ENCODE peak calls at places on chromosome 17, in eight cellular contexts. V is body of pancreas, D is sigmoid colon, Y is tibial nerve, B is lower leg skin, E is esophagus squamous epithelium, Z is HepG2, P is heart left ventricle. I is an unnamed sample.

GRCh38 chr17:78980624-78980972 is 875 bp upstream of the LGALS3BP start:
- DNase-seq in D (no peak), Y (no peak), Z (no peak), B (no peak), P (no peak), E (no peak), V (no peak), I (no peak)

GRCh38 chr17:57935833-57936807 is 19.1 kb downstream of the CUEDC1 start:
- DNase-seq in D (peak), V (peak), Z (peak), E (no peak), B (no peak), P (no peak), Y (no peak), I (no peak)

GRCh38 chr17:31163091-31163781 is 68.5 kb downstream of the NF1 start:
- DNase-seq in Y (no peak), P (no peak), E (no peak), B (no peak), D (no peak), V (no peak), Z (no peak), I (no peak)

GRCh38 chr17:7836596-7837374 is 2.8 kb downstream of the KDM6B start:
- DNase-seq in B (peak), D (peak), V (peak), Y (peak), E (no peak), P (peak), Z (peak), I (no peak)

GRCh38 chr17:73546770-73547345 is 97.4 kb downstream of the SDK2 start:
- DNase-seq in Y (peak), B (no peak), D (no peak), V (no peak), E (peak), P (no peak), Z (peak), I (no peak)

GRCh38 chr17:55543709-55544108 is 32.5 kb upstream of the SMIM36 start:
- DNase-seq in P (no peak), Z (no peak), E (no peak), B (no peak), V (no peak), D (no peak), Y (no peak), I (no peak)

GRCh38 chr17:46949291-46950174 is 26.6 kb downstream of the GOSR2 start:
- DNase-seq in Y (no peak), E (no peak), B (no peak), Z (no peak), P (no peak), V (no peak), D (no peak), I (peak)

GRCh38 chr17:69906306-69906705 is 168.7 kb upstream of the KCNJ16 start:
- DNase-seq in B (no peak), V (no peak), P (no peak), Z (no peak), Y (no peak), E (no peak), D (no peak), I (no peak)

GRCh38 chr17:79812206-79812968 is 15.5 kb upstream of the CBX8 start:
- DNase-seq in V (no peak), B (no peak), P (no peak), Y (no peak), D (no peak), Z (no peak), E (no peak), I (no peak)

GRCh38 chr17:79850571-79851460 is 11.6 kb upstream of the CBX4 start:
- DNase-seq in Z (no peak), P (no peak), E (no peak), Y (no peak), V (no peak), D (no peak), B (no peak), I (peak)

GRCh38 chr17:58305626-58306025 is 23.0 kb downstream of the TSPOAP1 start:
- DNase-seq in E (no peak), Z (no peak), D (peak), V (no peak), P (no peak), Y (no peak), B (peak), I (no peak)

GRCh38 chr17:28406478-28406824 is 439 bp upstream of the SLC46A1 start:
- DNase-seq in V (peak), Z (no peak), P (no peak), D (no peak), E (no peak), Y (no peak), B (no peak), I (no peak)

GRCh38 chr17:27552467-27552779 is 78.6 kb upstream of the LGALS9 start:
- DNase-seq in Z (peak), D (no peak), Y (no peak), P (no peak), E (no peak), V (peak), B (no peak), I (peak)

GRCh38 chr17:57963149-57963511 is 7.9 kb upstream of the CUEDC1 start:
- DNase-seq in D (no peak), E (no peak), Z (no peak), Y (no peak), B (peak), V (no peak), P (no peak), I (no peak)

GRCh38 chr17:72273301-72274056 is 152.7 kb downstream of the SOX9 start:
- DNase-seq in Y (no peak), Z (no peak), B (no peak), D (no peak), P (no peak), V (no peak), E (no peak), I (no peak)

GRCh38 chr17:37706446-37706845 is 38.4 kb downstream of the HNF1B start:
- DNase-seq in D (no peak), B (no peak), Y (no peak), Z (peak), E (no peak), V (no peak), P (no peak), I (no peak)

GRCh38 chr17:10369239-10369638 is 3.6 kb downstream of the MYH13 start:
- DNase-seq in D (no peak), E (no peak), Y (no peak), Z (no peak), P (no peak), B (no peak), V (no peak), I (no peak)

GRCh38 chr17:78517421-78517820 is 59.8 kb downstream of the DNAH17 start:
- DNase-seq in E (no peak), P (no peak), D (peak), V (no peak), Y (no peak), B (no peak), Z (no peak), I (no peak)

GRCh38 chr17:72456026-72456569 is 335.3 kb downstream of the SOX9 start:
- DNase-seq in P (no peak), Z (peak), E (no peak), D (no peak), Y (no peak), B (no peak), V (peak), I (peak)

GRCh38 chr17:9937164-9937835 is 32.2 kb upstream of the RCVRN start:
- DNase-seq in B (peak), E (no peak), Y (no peak), D (peak), P (no peak), Z (no peak), V (no peak), I (no peak)

GRCh38 chr17:7834554-7834890 is 505 bp downstream of the KDM6B start:
- DNase-seq in D (peak), Z (peak), E (no peak), Y (peak), B (peak), P (peak), V (peak), I (no peak)

DNA sequence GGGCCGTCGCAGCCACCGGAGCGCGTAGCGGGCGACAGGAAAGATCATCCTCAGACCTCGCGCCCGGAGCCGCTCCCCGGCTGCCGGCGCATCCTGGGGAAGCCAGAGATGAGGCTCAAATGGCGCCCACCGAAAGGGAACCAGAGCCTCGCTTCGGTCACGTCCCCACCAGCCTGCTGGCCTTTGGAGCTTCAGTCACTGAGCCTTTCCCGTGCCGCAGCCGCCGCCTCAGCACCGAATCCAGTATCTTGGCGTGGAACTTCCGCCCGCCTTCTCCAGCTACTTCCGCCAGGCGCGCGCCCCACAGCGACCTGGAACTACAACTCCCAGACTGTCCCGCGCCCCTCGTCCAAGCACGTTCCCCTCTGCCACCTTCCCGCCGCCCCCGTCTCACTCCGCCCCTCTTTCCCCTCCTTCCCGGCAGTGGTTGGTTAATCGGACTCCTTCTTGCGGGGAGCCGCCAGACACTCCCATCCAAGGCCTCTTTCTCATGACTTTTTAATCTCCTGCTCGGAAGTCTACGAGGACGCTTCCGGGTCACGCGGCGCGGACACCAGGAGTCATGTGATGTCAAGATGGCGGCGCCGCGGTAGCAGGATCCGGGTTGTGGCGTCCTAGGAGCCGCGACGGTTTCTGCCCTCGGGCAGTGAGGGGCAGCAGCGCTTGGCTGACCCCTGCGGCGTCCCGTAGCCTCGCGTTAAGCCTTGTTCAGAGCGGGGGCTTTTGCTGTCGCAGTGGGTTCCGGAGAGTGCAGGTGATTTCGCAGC is at the start of the genes SMCR8 and TOP3A:
- DNase-seq in Y (peak), Z (peak), E (peak), P (peak), B (peak), D (peak), V (peak), I (peak)
- TF ChIP-seq POLR2A in Y (peak), Z (peak), E (no peak), P (peak), B (peak), D (no peak), V (peak), I (peak)

GRCh38 chr17:17751996-17752821 is 71.0 kb downstream of the RAI1 start:
- DNase-seq in Z (peak), P (peak), D (peak), V (peak), B (peak), Y (peak), E (peak), I (peak)

GRCh38 chr17:17751489-17751995 is 70.3 kb downstream of the RAI1 start:
- DNase-seq in V (no peak), B (no peak), P (no peak), E (no peak), Y (no peak), D (no peak), Z (no peak), I (no peak)

GRCh38 chr17:17750881-17751280 is 69.6 kb downstream of the RAI1 start:
- DNase-seq in D (no peak), P (no peak), E (no peak), Z (no peak), V (no peak), B (no peak), Y (no peak), I (no peak)

GRCh38 chr17:17754719-17755686 is 73.7 kb downstream of the RAI1 start:
- DNase-seq in E (no peak), Y (no peak), Z (no peak), B (no peak), D (no peak), V (no peak), P (no peak), I (no peak)

GRCh38 chr17:17752822-17753448 is 71.7 kb downstream of the RAI1 start:
- DNase-seq in D (no peak), Z (no peak), P (no peak), B (no peak), E (no peak), Y (no peak), V (no peak), I (no peak)
- TF ChIP-seq POLR2A in D (no peak), Z (no peak), P (no peak), B (no peak), E (no peak), Y (no peak), V (no peak), I (no peak)

GRCh38 chr17:16568541-16569357 is at the start of gene ZNF287:
- DNase-seq in E (peak), B (peak), V (peak), Y (peak), Z (no peak), D (peak), P (peak), I (peak)
- TF ChIP-seq POLR2A in E (no peak), B (no peak), V (peak), Y (peak), Z (no peak), D (peak), P (peak), I (peak)

GRCh38 chr17:44203731-44204452 is 4.2 kb upstream of the ATXN7L3 start:
- DNase-seq in P (no peak), E (no peak), B (no peak), V (no peak), D (no peak), Z (peak), Y (peak), I (no peak)

GRCh38 chr17:44204453-44204882 is 4.8 kb upstream of the ATXN7L3 start:
- DNase-seq in V (no peak), B (peak), D (no peak), Z (no peak), P (peak), Y (no peak), E (no peak), I (no peak)

GRCh38 chr17:44207319-44207718 is 7.6 kb upstream of the ATXN7L3 start:
- DNase-seq in P (peak), V (no peak), B (no peak), Z (no peak), D (no peak), Y (no peak), E (no peak), I (no peak)

GRCh38 chr17:44206825-44207155 is 7.1 kb upstream of the ATXN7L3 start:
- DNase-seq in E (no peak), B (no peak), D (no peak), P (peak), V (no peak), Y (no peak), Z (no peak), I (no peak)

DNA sequence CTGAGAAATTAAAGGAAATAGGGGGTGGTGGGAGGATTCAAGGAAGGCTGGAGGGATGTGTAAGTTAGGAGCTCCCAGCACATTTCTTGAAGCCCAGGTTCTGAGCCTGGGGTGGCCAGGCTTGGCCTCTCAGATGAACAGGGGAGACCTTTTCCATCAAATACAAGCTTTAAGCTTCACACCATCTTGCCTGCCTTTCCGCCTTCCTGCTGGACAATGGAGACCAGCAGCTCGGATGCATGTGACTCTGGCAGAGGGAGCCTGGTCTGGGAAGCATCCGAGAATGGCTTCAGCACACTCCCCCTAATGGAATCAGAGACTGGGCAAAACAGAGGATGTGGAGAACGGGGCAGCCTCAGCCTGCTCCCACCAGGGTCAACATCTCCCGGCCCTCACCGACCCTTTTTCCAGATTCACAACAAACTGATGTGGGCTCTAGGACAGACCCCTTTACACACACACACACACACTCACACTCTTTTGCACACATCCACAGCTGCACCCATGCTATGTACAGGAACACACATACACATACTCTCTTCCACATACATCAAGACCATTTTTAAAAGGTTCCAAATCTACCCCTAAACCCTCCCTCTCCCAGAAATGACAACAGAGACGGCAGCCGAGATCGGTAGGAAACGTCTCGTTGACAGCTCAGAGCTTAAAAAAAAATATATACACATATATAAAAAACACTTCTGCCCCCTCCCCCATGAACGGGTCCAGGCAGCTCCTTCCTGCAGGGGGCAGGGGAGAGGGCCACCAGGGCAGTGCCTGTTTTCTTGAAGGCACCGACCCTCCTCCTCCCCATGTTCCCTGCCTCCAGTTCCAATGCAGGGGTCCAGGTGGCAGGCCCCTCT is 6.5 kb upstream of the ATXN7L3 start:
- DNase-seq in Y (no peak), P (no peak), E (no peak), V (no peak), D (no peak), Z (no peak), B (no peak), I (no peak)
- TF ChIP-seq POLR2A in Y (no peak), P (no peak), E (no peak), V (no peak), D (no peak), Z (peak), B (no peak), I (no peak)

DNA sequence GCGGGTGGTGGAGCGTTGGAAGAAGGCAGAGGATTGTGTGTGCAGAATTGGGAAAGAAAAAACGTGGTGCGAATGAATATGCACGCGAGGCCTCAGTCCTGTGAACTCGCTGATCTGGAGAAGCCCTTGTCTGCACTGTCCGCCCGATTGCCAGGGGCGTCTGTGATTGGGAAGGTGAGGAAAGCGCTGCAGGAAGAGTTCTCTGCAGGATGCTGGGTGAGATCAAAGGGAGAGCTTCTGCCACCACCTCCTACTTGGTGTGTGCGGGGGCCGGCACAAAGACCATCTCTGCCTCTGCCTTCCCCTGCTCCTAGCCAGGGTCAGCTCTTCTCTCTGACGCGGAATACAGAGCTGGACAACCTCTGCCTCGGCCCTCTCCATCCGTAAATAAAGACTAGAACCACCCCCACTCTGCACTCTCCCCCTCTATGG is 841 bp upstream of the RAB5C start:
- DNase-seq in D (no peak), B (no peak), V (no peak), E (no peak), P (no peak), Y (no peak), Z (no peak), I (no peak)
- TF ChIP-seq POLR2A in D (no peak), B (no peak), V (no peak), E (no peak), P (no peak), Y (no peak), Z (no peak), I (no peak)

GRCh38 chr17:38732376-38733314 is 2.5 kb downstream of the CISD3 start:
- DNase-seq in P (no peak), E (no peak), Y (no peak), V (peak), B (no peak), D (no peak), Z (no peak), I (no peak)
- TF ChIP-seq POLR2A in P (no peak), E (no peak), Y (no peak), V (peak), B (no peak), D (no peak), Z (no peak), I (no peak)

DNA sequence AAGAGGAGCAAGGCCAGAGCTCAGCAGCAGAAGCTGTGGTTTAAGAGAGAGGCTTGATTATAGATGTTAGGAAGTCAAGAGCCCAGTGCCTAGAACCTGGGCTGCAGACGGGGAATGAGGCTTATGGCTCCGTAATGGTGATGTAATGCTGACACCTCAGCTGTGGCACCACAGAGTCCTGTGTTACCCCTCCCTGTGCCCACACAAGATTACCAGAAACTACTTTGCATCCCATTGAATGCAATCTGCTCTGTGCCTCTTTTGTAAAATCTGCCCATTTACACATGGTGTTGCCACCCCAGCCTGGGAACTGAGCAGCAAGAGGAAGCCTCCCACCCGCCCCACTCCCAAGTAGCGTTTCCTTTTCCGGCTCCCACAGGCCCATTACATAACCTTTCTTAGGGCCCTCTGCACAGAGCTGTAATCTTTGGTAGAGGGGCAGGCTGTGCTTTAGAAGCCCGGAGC is 57.0 kb downstream of the PITPNC1 start:
- DNase-seq in P (peak), V (no peak), Z (no peak), E (no peak), Y (peak), D (no peak), B (peak), I (no peak)
- TF ChIP-seq POLR2A in P (peak), V (no peak), Z (no peak), E (no peak), Y (no peak), D (no peak), B (no peak), I (no peak)

DNA sequence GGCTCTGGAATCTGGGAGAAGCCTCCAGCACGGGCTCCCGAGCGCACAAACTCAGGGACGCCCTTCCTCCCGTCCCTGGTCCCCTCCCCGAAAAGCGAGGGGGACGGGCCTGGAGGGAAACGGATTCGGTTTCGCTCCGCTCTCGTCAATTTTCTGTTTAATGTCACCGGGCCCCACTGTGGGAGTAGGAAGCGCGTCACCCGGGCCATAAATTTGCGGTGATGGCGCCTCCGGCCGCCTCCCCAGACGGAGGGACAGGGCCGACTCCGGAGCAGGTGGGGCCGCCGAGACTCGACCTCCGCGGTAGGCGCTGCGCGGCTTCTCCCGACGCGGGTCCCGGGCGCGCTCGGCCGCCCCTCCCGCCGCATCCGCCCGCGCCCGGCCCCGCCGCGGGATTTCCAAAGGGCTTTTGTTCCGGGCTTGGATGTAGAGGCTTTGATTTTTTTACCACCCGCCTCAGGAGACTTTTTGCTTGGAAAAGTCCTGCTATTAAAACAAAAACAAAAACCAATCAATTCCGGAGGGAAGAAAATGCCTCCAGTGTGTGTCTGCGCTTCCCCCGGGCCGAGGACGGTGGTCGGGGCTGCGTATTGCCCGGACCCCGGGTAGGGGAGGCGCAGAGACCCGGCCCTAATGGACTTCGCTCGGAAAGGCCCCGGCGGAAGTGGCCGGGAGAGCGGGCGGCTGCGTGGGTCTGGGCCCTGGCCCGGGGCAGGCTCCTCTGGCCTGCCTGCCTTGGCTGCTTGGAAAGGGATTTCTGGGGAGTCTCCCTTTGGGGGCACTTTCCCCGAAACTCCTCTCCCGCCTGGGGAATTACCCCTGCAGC is 7.8 kb upstream of the BAHCC1 start:
- DNase-seq in Y (no peak), E (no peak), Z (no peak), V (peak), D (peak), B (no peak), P (no peak), I (no peak)
- TF ChIP-seq POLR2A in Y (peak), E (no peak), Z (no peak), V (peak), D (no peak), B (no peak), P (peak), I (peak)